ENCODE peak calls at places on chromosome X, in nine cellular contexts. J, Y, D, X, W, B, N, V and I are unnamed samples. For H3K27me3, the result is how much of the 10 kb centered on the place peaks cover.

GRCh38 chrX:16852617-16853179 is 17.5 kb downstream of the RBBP7 start:
- DNase-seq in J (no peak), Y (peak), D (no peak), X (no peak), W (no peak), B (no peak), N (no peak), V (no peak), I (no peak)

GRCh38 chrX:100098660-100099375 is 311.3 kb downstream of the PCDH19 start:
- DNase-seq in J (no peak), Y (peak), D (no peak), X (no peak), W (no peak), B (peak), N (no peak), V (peak), I (no peak)

GRCh38 chrX:76893930-76894329 is 466.4 kb downstream of the MAGEE1 start:
- DNase-seq in J (peak), Y (peak), D (peak), X (no peak), W (no peak), B (no peak), N (no peak), V (peak), I (no peak)

GRCh38 chrX:138018145-138018799 is 452.3 kb downstream of the ZIC3 start:
- DNase-seq in J (no peak), Y (peak), D (peak), X (no peak), W (no peak), B (no peak), N (no peak), V (no peak), I (no peak)

GRCh38 chrX:45596190-45596808 is 395.6 kb upstream of the DIPK2B start:
- DNase-seq in J (no peak), Y (peak), D (no peak), X (no peak), W (no peak), B (no peak), N (no peak), V (peak), I (no peak)

GRCh38 chrX:134685662-134686061 is 27.4 kb upstream of the PLAC1 start:
- DNase-seq in J (no peak), Y (peak), D (no peak), X (no peak), W (no peak), B (peak), N (no peak), V (no peak), I (no peak)

GRCh38 chrX:34528081-34528480 is 129.0 kb downstream of the TMEM47 start:
- DNase-seq in J (no peak), Y (no peak), D (no peak), X (no peak), W (no peak), B (no peak), N (no peak), V (peak), I (no peak)

GRCh38 chrX:83771664-83772063 is 89.3 kb upstream of the CYLC1 start:
- DNase-seq in J (no peak), Y (no peak), D (peak), X (no peak), W (peak), B (no peak), N (peak), V (no peak), I (no peak)

GRCh38 chrX:100085851-100086250 is 324.2 kb downstream of the PCDH19 start:
- DNase-seq in J (no peak), Y (peak), D (no peak), X (no peak), W (no peak), B (peak), N (no peak), V (no peak), I (no peak)

GRCh38 chrX:102841706-102842003 is 95.4 kb upstream of the RAB40AL start:
- DNase-seq in J (no peak), Y (no peak), D (no peak), X (no peak), W (no peak), B (no peak), N (no peak), V (no peak), I (no peak)

GRCh38 chrX:51461053-51462050 is 35.0 kb downstream of the NUDT11 start:
- DNase-seq in J (peak), Y (peak), D (peak), X (peak), W (peak), B (peak), N (peak), V (peak), I (peak)

GRCh38 chrX:144275403-144275802 is 391.5 kb downstream of the UBE2NL start:
- DNase-seq in J (no peak), Y (no peak), D (peak), X (no peak), W (no peak), B (no peak), N (no peak), V (no peak), I (no peak)

GRCh38 chrX:1316527-1316926 is 20.1 kb upstream of the IL3RA start:
- DNase-seq in J (no peak), Y (no peak), D (no peak), X (no peak), W (no peak), B (no peak), N (no peak), V (no peak), I (no peak)

GRCh38 chrX:27728291-27728690 is 79.5 kb upstream of the MAGEB10 start:
- DNase-seq in J (no peak), Y (no peak), D (peak), X (no peak), W (no peak), B (peak), N (no peak), V (peak), I (no peak)

GRCh38 chrX:56788717-56789122 is 59.7 kb downstream of the NBDY start:
- DNase-seq in J (peak), Y (no peak), D (no peak), X (peak), W (no peak), B (no peak), N (no peak), V (no peak), I (peak)

DNA sequence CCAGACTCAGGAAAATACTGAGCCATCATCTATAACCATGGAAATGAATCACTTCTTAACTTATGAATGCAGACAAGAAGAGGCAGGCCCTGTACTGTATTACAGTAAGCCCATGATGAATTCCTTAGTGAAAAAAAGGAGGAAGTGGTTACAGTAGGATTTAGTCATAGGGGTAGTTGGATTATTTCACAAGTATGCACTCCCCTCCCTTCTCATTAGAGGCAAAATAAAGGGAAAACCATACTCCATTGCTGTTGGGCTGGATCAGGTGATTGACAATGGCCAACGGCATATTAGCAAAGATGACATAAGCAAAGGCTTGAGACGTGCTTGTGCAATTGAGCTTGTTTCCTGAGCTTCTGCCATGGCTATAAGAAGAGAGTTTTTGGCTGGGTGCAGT is 181.1 kb upstream of the PRPS2 start:
- DNase-seq in J (no peak), Y (peak), D (peak), X (no peak), W (no peak), B (peak), N (no peak), V (no peak), I (no peak)
- H3K27me3 ChIP-seq in J (under half), Y (under half), D (under half), X (under half), W (under half), B (under half), N (under half), V (under half), I (under half)

DNA sequence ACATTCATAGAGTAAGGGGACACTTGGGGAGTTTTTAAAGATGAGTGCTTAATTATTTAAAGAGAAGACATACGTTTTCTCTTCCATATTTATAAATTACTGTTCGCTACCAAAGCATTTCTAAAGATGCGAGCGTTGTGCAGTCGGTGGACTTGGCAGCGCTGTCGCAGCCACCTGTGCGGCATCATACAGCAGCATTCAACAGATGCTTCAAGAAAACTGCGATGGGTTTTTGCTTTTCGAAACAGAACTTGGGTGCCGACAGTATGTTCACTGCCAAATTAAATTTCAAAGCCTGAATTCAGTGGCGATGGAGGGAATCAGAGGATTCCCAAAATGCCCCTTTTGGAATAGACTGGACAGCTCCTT is 1.6 kb upstream of the HTR2C start:
- DNase-seq in J (no peak), Y (no peak), D (no peak), X (no peak), W (peak), B (no peak), N (no peak), V (no peak), I (no peak)
- TF ChIP-seq EZH2 in J (no peak), Y (peak), D (no peak), X (no peak), W (peak), B (no peak), N (no peak), V (no peak), I (no peak)

GRCh38 chrX:42220722-42221121 is 297.4 kb upstream of the CASK start:
- DNase-seq in J (no peak), Y (no peak), D (no peak), X (no peak), W (no peak), B (no peak), N (no peak), V (no peak), I (no peak)
- H3K27me3 ChIP-seq in J (under half), Y (under half), D (under half), X (under half), W (under half), B (under half), N (under half), V (under half), I (under half)

GRCh38 chrX:48478806-48479205 is 2.8 kb downstream of the FTSJ1 start:
- DNase-seq in J (no peak), Y (no peak), D (no peak), X (no peak), W (no peak), B (no peak), N (no peak), V (no peak), I (no peak)
- TF ChIP-seq EZH2 in J (no peak), Y (no peak), D (no peak), X (no peak), W (no peak), B (no peak), N (no peak), V (no peak), I (no peak)

GRCh38 chrX:153649915-153650782 is 3.1 kb downstream of the DUSP9 start:
- DNase-seq in J (no peak), Y (no peak), D (no peak), X (no peak), W (no peak), B (no peak), N (no peak), V (no peak), I (no peak)

GRCh38 chrX:153646620-153647373 is at the start of gene DUSP9:
- DNase-seq in J (no peak), Y (peak), D (peak), X (peak), W (peak), B (peak), N (peak), V (peak), I (no peak)

GRCh38 chrX:153649178-153649914 is 2.3 kb downstream of the DUSP9 start:
- DNase-seq in J (peak), Y (peak), D (peak), X (peak), W (peak), B (no peak), N (peak), V (no peak), I (peak)

GRCh38 chrX:153647461-153648357 is 706 bp downstream of the DUSP9 start:
- DNase-seq in J (no peak), Y (peak), D (no peak), X (no peak), W (peak), B (no peak), N (no peak), V (no peak), I (no peak)

DNA sequence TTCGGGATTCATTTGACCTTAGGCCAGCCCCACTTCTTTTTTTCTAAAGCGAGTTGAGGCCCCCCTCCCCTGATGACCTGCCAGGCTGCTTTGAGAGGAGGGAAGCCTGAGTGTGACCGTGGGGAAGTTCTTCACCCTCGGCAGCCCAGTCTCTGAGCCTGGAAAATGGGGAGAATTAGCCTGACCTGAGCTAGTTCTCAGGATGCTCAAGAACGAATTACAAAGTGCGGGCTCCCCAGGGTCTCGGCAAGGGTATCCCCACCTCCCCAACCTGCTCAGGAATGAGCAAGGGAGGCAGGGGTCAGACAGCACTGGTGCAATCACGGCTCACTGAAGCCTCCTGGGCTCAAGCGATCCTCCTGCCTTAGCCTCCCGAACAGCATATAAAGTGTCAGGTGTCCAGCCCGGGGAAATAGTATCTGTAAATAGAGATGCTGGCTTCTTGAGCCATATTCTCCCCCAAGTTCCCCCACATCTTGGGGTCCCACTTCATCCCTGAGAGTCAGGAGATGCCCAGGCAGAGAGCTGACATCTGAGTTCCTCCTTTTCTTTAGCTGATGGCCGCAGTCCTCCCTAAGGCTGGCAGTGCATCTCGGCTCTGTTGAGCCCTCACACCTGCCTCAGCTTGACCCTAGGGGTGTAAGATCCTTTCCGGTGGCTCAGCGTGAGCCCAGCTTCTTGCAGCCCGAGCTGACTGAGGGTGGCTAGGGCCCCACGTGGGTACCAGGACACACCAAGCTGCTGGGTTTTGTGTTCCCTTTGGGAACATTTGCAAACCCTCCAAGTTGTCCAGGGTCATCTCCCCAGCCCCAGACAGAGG is 1.6 kb downstream of the DUSP9 start:
- DNase-seq in J (no peak), Y (no peak), D (no peak), X (no peak), W (no peak), B (no peak), N (no peak), V (no peak), I (no peak)
- H3K27me3 ChIP-seq in J (under half), Y (under half), D (under half), X (under half), W (half or more), B (under half), N (half or more), V (under half), I (under half)

DNA sequence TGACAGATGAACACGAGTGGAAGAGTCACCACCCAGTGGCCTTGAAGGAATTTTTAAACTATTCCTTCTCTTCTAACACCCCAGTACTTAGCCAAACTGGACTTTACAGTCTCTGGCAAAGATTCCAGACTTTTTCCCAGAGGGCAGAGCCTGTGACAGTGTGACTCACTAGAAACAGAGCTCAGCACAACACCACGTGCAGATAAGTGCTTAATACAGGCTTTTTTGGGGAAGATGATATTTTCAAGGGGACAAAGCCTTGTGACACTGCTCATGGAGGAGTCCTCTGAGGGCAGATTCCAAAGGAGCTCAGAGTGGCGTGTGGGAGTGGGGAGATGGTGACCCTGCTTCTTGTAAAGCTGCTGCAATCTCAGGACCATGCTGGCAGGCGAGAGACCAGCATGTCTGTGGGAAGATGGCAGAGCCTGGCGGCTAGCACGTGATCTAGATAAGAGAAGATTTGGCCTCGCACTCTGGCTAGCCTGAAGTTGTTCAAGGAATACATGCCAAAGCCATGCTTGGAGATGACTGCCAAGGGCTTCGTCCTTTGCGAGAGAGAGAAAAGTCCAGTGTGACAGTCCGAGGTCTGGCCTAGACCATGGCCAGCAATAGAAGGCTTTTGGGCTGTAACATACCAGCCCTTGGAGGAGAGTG is 2.4 kb downstream of the RAB33A start:
- DNase-seq in J (no peak), Y (peak), D (peak), X (no peak), W (no peak), B (peak), N (no peak), V (peak), I (no peak)
- TF ChIP-seq EZH2 in J (no peak), Y (no peak), D (no peak), X (no peak), W (no peak), B (no peak), N (no peak), V (no peak), I (no peak)

DNA sequence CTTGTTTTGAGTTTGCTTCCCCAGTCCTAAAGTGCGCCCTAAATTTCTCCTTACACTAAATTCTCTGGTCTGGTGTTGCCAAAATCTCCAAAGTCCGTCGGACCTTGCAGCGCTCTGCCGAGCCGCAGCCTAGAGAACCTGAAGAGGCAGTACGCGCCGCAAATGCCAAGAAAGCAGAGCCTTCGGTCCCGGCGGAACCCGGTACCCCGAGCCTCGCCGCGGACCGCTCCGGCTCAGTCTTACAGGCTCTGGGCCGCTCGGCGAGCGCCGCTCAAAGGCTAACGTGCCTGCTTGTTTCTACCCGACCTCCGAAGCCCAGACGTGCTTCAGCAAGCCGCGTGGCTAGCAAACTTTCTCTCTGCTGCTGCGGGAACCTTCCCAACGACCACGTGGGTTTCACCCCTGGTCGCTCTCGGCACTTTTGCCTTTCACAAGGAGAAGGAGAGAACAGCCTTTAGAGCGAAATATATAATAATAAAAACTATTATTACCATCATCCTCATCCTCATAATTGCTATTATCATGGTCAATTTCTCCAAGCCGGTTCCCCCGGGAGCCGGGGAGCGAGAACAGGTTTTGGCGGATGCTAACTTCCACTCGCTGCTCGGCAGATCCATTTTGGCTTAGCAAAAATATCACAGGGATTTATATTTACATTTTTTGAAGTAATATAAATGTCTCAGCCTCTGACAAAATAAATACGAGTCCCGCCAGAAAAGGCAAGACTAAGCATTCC is 2.2 kb upstream of the HTR2C start:
- DNase-seq in J (no peak), Y (peak), D (no peak), X (no peak), W (peak), B (no peak), N (peak), V (no peak), I (no peak)
- H3K27me3 ChIP-seq in J (under half), Y (under half), D (under half), X (under half), W (half or more), B (under half), N (half or more), V (under half), I (under half)